ENCODE peak calls at places on chromosomes 3 and 15, in five cellular contexts. One of them, this sample, is unnamed.

GRCh38 chr15:76196949-76197315 is 114.3 kb downstream of the ETFA start:
- DNase-seq in epithelial cell of esophagus: peak
- DNase-seq in endodermal cell: no peak
- DNase-seq in osteoblast: no peak
- DNase-seq in IMR-90: no peak
- DNase-seq in this sample: no peak

GRCh38 chr3:113287818-113288648 is 76.7 kb downstream of the BOC start:
- DNase-seq in epithelial cell of esophagus: peak
- DNase-seq in endodermal cell: peak
- DNase-seq in osteoblast: no peak
- DNase-seq in IMR-90: peak
- DNase-seq in this sample: no peak

GRCh38 chr3:184230603-184231528 is 1.5 kb downstream of the VWA5B2 start:
- DNase-seq in epithelial cell of esophagus: peak
- DNase-seq in endodermal cell: peak
- DNase-seq in osteoblast: peak
- DNase-seq in IMR-90: no peak
- DNase-seq in this sample: no peak

GRCh38 chr3:56751056-56751455 is 50.7 kb downstream of the ARHGEF3 start:
- DNase-seq in epithelial cell of esophagus: peak
- DNase-seq in endodermal cell: no peak
- DNase-seq in osteoblast: no peak
- DNase-seq in IMR-90: no peak
- DNase-seq in this sample: no peak

GRCh38 chr15:48565560-48566482 is 79.7 kb downstream of the FBN1 start:
- DNase-seq in epithelial cell of esophagus: peak
- DNase-seq in endodermal cell: no peak
- DNase-seq in osteoblast: peak
- DNase-seq in IMR-90: peak
- DNase-seq in this sample: no peak

GRCh38 chr15:65603134-65603533 is 7.8 kb downstream of the INTS14 start:
- DNase-seq in epithelial cell of esophagus: peak
- DNase-seq in endodermal cell: no peak
- DNase-seq in osteoblast: peak
- DNase-seq in IMR-90: no peak
- DNase-seq in this sample: no peak

GRCh38 chr3:118884748-118885206 is 149.9 kb downstream of the IGSF11 start:
- DNase-seq in epithelial cell of esophagus: peak
- DNase-seq in endodermal cell: peak
- DNase-seq in osteoblast: peak
- DNase-seq in IMR-90: peak
- DNase-seq in this sample: no peak

GRCh38 chr3:65619391-65620298 is 419.1 kb downstream of the MAGI1 start:
- DNase-seq in epithelial cell of esophagus: no peak
- DNase-seq in endodermal cell: no peak
- DNase-seq in osteoblast: no peak
- DNase-seq in IMR-90: peak
- DNase-seq in this sample: no peak

GRCh38 chr3:40876496-40876895 is 322.8 kb upstream of the CTNNB1 start:
- DNase-seq in epithelial cell of esophagus: no peak
- DNase-seq in endodermal cell: no peak
- DNase-seq in osteoblast: no peak
- DNase-seq in IMR-90: no peak
- DNase-seq in this sample: no peak

GRCh38 chr3:194381460-194381875 is 11.9 kb upstream of the LRRC15 start:
- DNase-seq in epithelial cell of esophagus: peak
- DNase-seq in endodermal cell: peak
- DNase-seq in osteoblast: no peak
- DNase-seq in IMR-90: no peak
- DNase-seq in this sample: no peak

GRCh38 chr3:153043729-153044314 is 118.2 kb upstream of the RAP2B start:
- DNase-seq in epithelial cell of esophagus: peak
- DNase-seq in endodermal cell: no peak
- DNase-seq in osteoblast: peak
- DNase-seq in IMR-90: peak
- DNase-seq in this sample: no peak

GRCh38 chr3:107413264-107413663 is 36.0 kb downstream of the CCDC54 start:
- DNase-seq in epithelial cell of esophagus: no peak
- DNase-seq in endodermal cell: no peak
- DNase-seq in osteoblast: no peak
- DNase-seq in IMR-90: no peak
- DNase-seq in this sample: no peak

DNA sequence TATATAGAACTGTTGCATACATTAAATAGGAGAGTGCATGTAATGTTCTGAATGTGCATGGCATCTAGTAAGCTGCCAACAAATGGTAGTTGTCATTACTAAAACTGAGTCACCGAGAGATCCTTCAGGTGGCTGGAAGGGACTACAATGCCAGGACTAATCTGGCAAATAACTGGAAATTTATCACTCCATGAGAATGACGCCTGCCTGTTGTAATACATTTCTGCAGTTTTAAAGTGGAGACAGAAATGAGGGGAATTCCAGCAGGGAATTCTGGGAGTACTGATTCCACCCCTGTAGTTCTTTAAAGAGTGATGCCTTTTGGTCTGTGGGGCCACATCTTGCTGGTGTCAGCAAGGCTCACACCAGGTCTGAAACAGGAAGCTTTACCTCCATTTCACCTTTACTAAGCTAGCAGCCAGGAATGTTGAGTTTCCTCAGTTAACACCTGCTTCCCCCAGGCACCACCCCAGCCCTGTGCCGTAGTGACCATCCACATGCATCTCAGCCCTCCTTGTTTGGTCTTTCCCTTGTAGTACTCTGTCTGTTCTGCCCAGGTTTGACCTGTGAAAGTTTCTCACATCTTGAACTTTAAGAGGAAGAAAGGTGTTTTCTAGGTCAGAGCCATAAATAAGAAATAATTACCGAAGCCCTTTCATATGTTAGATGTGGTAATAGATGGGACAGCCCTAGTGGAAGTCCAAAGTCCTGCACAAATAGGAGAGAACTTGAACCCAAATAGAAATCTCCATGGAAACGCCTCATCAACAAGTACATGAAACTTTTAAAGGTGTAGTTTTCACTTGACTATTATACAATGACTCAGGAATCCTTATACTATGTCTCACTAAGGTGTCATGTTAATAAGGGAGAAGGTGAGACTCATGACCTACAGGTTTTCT is 56.7 kb upstream of the LMOD3 start:
- DNase-seq in epithelial cell of esophagus: peak
- DNase-seq in endodermal cell: no peak
- DNase-seq in osteoblast: no peak
- DNase-seq in IMR-90: no peak
- DNase-seq in this sample: no peak
- TF ChIP-seq CTCF in epithelial cell of esophagus: no peak
- TF ChIP-seq CTCF in endodermal cell: no peak
- TF ChIP-seq CTCF in osteoblast: no peak
- TF ChIP-seq CTCF in IMR-90: no peak
- TF ChIP-seq CTCF in this sample: no peak

GRCh38 chr3:37112987-37113386 is 61.4 kb downstream of the LRRFIP2 start:
- DNase-seq in epithelial cell of esophagus: no peak
- DNase-seq in endodermal cell: no peak
- DNase-seq in osteoblast: no peak
- DNase-seq in IMR-90: no peak
- DNase-seq in this sample: no peak

GRCh38 chr3:37117548-37117947 is 56.8 kb downstream of the LRRFIP2 start:
- DNase-seq in epithelial cell of esophagus: no peak
- DNase-seq in endodermal cell: no peak
- DNase-seq in osteoblast: no peak
- DNase-seq in IMR-90: no peak
- DNase-seq in this sample: no peak

GRCh38 chr3:37116998-37117397 is 57.4 kb downstream of the LRRFIP2 start:
- DNase-seq in epithelial cell of esophagus: no peak
- DNase-seq in endodermal cell: no peak
- DNase-seq in osteoblast: no peak
- DNase-seq in IMR-90: no peak
- DNase-seq in this sample: no peak

GRCh38 chr3:37114251-37115145 is 59.9 kb downstream of the LRRFIP2 start:
- DNase-seq in epithelial cell of esophagus: peak
- DNase-seq in endodermal cell: no peak
- DNase-seq in osteoblast: no peak
- DNase-seq in IMR-90: peak
- DNase-seq in this sample: no peak

GRCh38 chr3:37115451-37115850 is 58.9 kb downstream of the LRRFIP2 start:
- DNase-seq in epithelial cell of esophagus: peak
- DNase-seq in endodermal cell: no peak
- DNase-seq in osteoblast: no peak
- DNase-seq in IMR-90: peak
- DNase-seq in this sample: no peak
- TF ChIP-seq CTCF in epithelial cell of esophagus: no peak
- TF ChIP-seq CTCF in endodermal cell: no peak
- TF ChIP-seq CTCF in osteoblast: no peak
- TF ChIP-seq CTCF in IMR-90: no peak
- TF ChIP-seq CTCF in this sample: no peak

GRCh38 chr15:46309914-46310313 is 675.1 kb downstream of the SQOR start:
- DNase-seq in epithelial cell of esophagus: no peak
- DNase-seq in endodermal cell: peak
- DNase-seq in osteoblast: no peak
- DNase-seq in IMR-90: no peak
- DNase-seq in this sample: no peak

GRCh38 chr15:46304320-46304719 is 669.5 kb downstream of the SQOR start:
- DNase-seq in epithelial cell of esophagus: peak
- DNase-seq in endodermal cell: peak
- DNase-seq in osteoblast: no peak
- DNase-seq in IMR-90: no peak
- DNase-seq in this sample: no peak
- TF ChIP-seq CTCF in epithelial cell of esophagus: peak
- TF ChIP-seq CTCF in endodermal cell: peak
- TF ChIP-seq CTCF in osteoblast: no peak
- TF ChIP-seq CTCF in IMR-90: peak
- TF ChIP-seq CTCF in this sample: peak

DNA sequence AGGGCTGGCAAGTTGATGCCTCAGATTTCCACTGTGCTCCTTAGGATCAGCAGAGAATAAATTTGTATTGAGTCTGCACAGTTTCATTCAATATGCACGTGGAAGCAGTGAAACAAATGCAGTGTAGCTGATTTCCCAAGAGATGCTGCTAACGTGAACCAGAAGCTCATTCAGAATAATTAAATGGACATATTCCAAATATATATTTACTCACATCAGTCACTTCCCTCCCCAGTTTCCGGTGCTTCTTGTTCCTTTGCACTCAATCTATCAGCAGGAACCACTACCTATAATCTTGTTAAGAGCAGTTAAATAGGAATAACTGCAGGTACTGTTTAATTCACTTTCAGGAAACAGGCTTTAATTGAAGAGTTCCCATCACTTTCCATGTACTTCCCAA is 86.2 kb downstream of the UNC13C start:
- DNase-seq in epithelial cell of esophagus: no peak
- DNase-seq in endodermal cell: no peak
- DNase-seq in osteoblast: no peak
- DNase-seq in IMR-90: no peak
- DNase-seq in this sample: no peak
- TF ChIP-seq CTCF in epithelial cell of esophagus: no peak
- TF ChIP-seq CTCF in endodermal cell: no peak
- TF ChIP-seq CTCF in osteoblast: no peak
- TF ChIP-seq CTCF in IMR-90: no peak
- TF ChIP-seq CTCF in this sample: no peak

DNA sequence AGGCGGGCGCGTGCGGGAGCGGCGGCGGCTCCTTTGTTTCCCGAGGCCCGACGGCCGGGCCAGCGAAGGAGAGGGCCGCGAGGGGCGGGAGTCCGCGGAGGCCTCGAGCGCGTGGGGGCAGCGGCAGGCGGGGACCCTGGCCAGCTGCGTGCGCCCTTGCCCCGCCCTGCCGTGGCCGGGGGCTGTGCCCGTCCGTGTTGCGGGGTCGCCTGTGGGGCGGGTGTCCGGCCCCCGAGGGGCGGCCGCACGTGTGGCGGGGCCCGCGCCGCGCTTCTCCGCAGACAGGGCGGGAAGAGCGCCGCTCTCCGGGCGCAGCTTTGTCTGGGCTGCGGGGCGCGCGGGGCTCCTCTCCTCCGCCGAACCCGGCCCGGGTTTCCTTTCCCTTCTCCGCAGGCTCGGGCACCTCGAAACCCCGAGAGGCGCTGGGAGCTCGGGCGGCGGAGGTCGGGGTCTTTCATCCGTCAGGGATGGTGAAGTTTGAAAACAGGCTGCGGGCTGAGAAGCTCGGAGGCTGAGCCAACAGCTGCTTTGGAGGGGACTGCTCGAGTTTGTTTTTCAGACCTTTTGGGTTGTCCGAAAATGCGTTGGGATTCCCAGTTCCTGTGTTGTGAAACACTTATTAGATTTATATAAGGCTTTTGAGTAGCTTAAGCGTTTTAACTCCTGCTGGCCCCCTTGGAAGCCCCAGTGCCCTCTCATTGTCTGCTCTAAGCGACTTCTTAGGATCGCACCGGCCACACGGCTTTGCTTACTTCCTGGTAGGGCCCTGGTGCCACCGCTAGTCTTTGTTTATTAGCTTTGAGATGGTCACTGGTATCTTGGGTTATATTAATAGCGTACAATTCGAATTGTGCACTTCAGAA is 817 bp downstream of the USP3 start:
- DNase-seq in epithelial cell of esophagus: peak
- DNase-seq in endodermal cell: peak
- DNase-seq in osteoblast: no peak
- DNase-seq in IMR-90: peak
- DNase-seq in this sample: no peak
- TF ChIP-seq CTCF in epithelial cell of esophagus: peak
- TF ChIP-seq CTCF in endodermal cell: peak
- TF ChIP-seq CTCF in osteoblast: no peak
- TF ChIP-seq CTCF in IMR-90: peak
- TF ChIP-seq CTCF in this sample: peak

GRCh38 chr15:68256675-68257450 is 20.7 kb upstream of the FEM1B start:
- DNase-seq in epithelial cell of esophagus: peak
- DNase-seq in endodermal cell: peak
- DNase-seq in osteoblast: peak
- DNase-seq in IMR-90: peak
- DNase-seq in this sample: no peak
- TF ChIP-seq CTCF in epithelial cell of esophagus: peak
- TF ChIP-seq CTCF in endodermal cell: peak
- TF ChIP-seq CTCF in osteoblast: no peak
- TF ChIP-seq CTCF in IMR-90: no peak
- TF ChIP-seq CTCF in this sample: peak

GRCh38 chr3:28917895-28918294 is 363.0 kb upstream of the RBMS3 start:
- DNase-seq in epithelial cell of esophagus: no peak
- DNase-seq in endodermal cell: no peak
- DNase-seq in osteoblast: no peak
- DNase-seq in IMR-90: peak
- DNase-seq in this sample: no peak

GRCh38 chr3:28912120-28912885 is 368.6 kb upstream of the RBMS3 start:
- DNase-seq in epithelial cell of esophagus: no peak
- DNase-seq in endodermal cell: no peak
- DNase-seq in osteoblast: no peak
- DNase-seq in IMR-90: peak
- DNase-seq in this sample: no peak

GRCh38 chr3:28916713-28917499 is 364.0 kb upstream of the RBMS3 start:
- DNase-seq in epithelial cell of esophagus: peak
- DNase-seq in endodermal cell: peak
- DNase-seq in osteoblast: peak
- DNase-seq in IMR-90: peak
- DNase-seq in this sample: no peak

GRCh38 chr3:28915711-28916481 is 365.0 kb upstream of the RBMS3 start:
- DNase-seq in epithelial cell of esophagus: peak
- DNase-seq in endodermal cell: peak
- DNase-seq in osteoblast: peak
- DNase-seq in IMR-90: peak
- DNase-seq in this sample: no peak
- TF ChIP-seq CTCF in epithelial cell of esophagus: peak
- TF ChIP-seq CTCF in endodermal cell: peak
- TF ChIP-seq CTCF in osteoblast: no peak
- TF ChIP-seq CTCF in IMR-90: peak
- TF ChIP-seq CTCF in this sample: no peak

This sample was measured in chondrocyte.